ENCODE peak calls at places on chromosomes 4 and X, in ten cellular contexts. T is A549, Y is body of pancreas, N is tibial nerve, Z is esophagus squamous epithelium, B is adrenal gland, R is sigmoid colon, I is transverse colon, C is breast epithelium, K is IMR-90. X is an unnamed sample. For H3K4me1, the result is how much of the 10 kb centered on the place peaks cover.

GRCh38 chr4:4990857-4991540 is 28.3 kb downstream of the CYTL1 start:
- DNase-seq in Z (no peak), R (peak), Y (peak), I (peak), N (peak), T (peak), K (peak), C (no peak), B (peak), X (peak)

GRCh38 chr4:186722856-186723206 is 825 bp downstream of the FAT1 start:
- DNase-seq in I (no peak), B (no peak), T (no peak), Y (no peak), K (no peak), Z (no peak), R (no peak), C (no peak), N (no peak), X (no peak)

GRCh38 chr4:169620846-169621228 is 459 bp downstream of the CLCN3 start:
- DNase-seq in R (no peak), T (peak), Y (peak), N (no peak), Z (no peak), C (no peak), B (peak), I (peak), K (no peak), X (peak)

GRCh38 chr4:113212613-113213012 is 163.2 kb downstream of the ANK2 start:
- DNase-seq in T (no peak), K (no peak), B (no peak), C (no peak), Y (no peak), N (no peak), R (no peak), Z (no peak), I (no peak), X (no peak)

GRCh38 chr4:179719766-179720470 is 2277.7 kb upstream of the AGA start:
- DNase-seq in K (no peak), B (no peak), Z (no peak), T (no peak), Y (no peak), N (no peak), C (no peak), I (no peak), R (no peak), X (no peak)

GRCh38 chr4:13137400-13137799 is 346.7 kb downstream of the RAB28 start:
- DNase-seq in B (no peak), R (no peak), T (no peak), N (no peak), Y (no peak), K (no peak), I (no peak), C (no peak), Z (no peak), X (no peak)

GRCh38 chr4:77185681-77186080 is 28.7 kb downstream of the CCNG2 start:
- DNase-seq in R (no peak), I (no peak), T (no peak), Y (no peak), Z (no peak), B (no peak), N (no peak), K (no peak), C (no peak), X (no peak)

GRCh38 chrX:13732246-13733067 is 2.0 kb downstream of the TRAPPC2 start:
- DNase-seq in N (no peak), Z (no peak), Y (no peak), I (no peak), T (no peak), B (no peak), K (no peak), C (no peak), R (no peak), X (no peak)

GRCh38 chr4:101806914-101807313 is 16.4 kb downstream of the BANK1 start:
- DNase-seq in N (no peak), C (no peak), K (no peak), Y (no peak), T (peak), Z (peak), B (no peak), I (no peak), R (no peak), X (no peak)

GRCh38 chr4:150242820-150243458 is 164.7 kb downstream of the DCLK2 start:
- DNase-seq in R (no peak), I (no peak), T (peak), N (no peak), Z (no peak), B (peak), C (no peak), Y (peak), K (peak), X (peak)

GRCh38 chr4:175813126-175813715 is 1.2 kb upstream of the GPM6A start:
- DNase-seq in T (no peak), K (no peak), B (no peak), N (no peak), R (no peak), Y (no peak), I (no peak), C (no peak), Z (no peak), X (no peak)

GRCh38 chrX:117059848-117060247 is 597.1 kb upstream of the CT83 start:
- DNase-seq in N (no peak), B (no peak), R (no peak), K (no peak), I (no peak), Y (no peak), T (no peak), Z (no peak), C (no peak), X (no peak)

DNA sequence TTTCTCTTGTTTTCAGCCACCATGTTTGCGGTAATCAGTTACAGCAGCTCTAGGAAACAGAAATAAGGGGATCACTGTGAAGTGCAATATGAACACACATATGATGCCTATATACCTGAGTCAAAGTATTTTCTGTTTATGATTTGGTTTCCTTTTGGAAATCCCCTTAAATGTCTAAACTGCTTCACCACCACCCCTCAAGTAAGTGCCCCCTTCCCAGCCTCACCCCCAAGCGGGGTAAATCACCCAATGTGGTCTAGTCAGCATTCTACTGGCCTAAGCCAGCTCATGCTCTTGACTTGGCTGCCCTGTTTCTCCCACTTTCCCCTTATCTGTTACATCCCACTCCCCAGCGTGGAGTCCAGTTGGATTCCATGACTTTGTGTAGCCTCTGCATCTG is 176.5 kb downstream of the QDPR start:
- DNase-seq in N (no peak), K (no peak), Y (no peak), B (no peak), R (no peak), C (no peak), Z (no peak), T (no peak), I (no peak), X (no peak)
- H3K4me1 ChIP-seq in N (under half), K (under half), Y (under half), B (under half), R (under half), C (under half), Z (under half), T (under half), I (under half), X (under half)

GRCh38 chr4:51842554-51843308 is at the start of gene DCUN1D4:
- DNase-seq in B (peak), Y (peak), K (peak), I (peak), C (peak), R (peak), N (peak), T (peak), Z (peak), X (peak)
- TF ChIP-seq POLR2A in B (peak), Y (peak), K (peak), I (peak), C (no peak), R (peak), N (peak), T (peak), Z (no peak), X (peak)

GRCh38 chrX:41335590-41336331 is 1.8 kb downstream of the DDX3X start:
- DNase-seq in R (no peak), C (no peak), K (peak), T (no peak), N (no peak), Z (no peak), B (no peak), I (no peak), Y (no peak), X (no peak)
- H3K4me1 ChIP-seq in R (under half), C (under half), K (under half), T (under half), N (under half), Z (under half), B (half or more), I (under half), Y (under half), X (under half)

GRCh38 chr4:108650212-108651067 is at the start of gene OSTC:
- DNase-seq in T (peak), B (peak), Y (peak), Z (peak), K (peak), I (peak), N (peak), R (peak), C (peak), X (peak)
- TF ChIP-seq POLR2A in T (peak), B (no peak), Y (peak), Z (no peak), K (peak), I (peak), N (peak), R (peak), C (peak), X (peak)

GRCh38 chr4:6329478-6330383 is 60.1 kb downstream of the WFS1 start:
- DNase-seq in B (no peak), Y (no peak), Z (no peak), T (no peak), K (no peak), C (no peak), R (no peak), N (no peak), I (no peak), X (no peak)
- H3K4me1 ChIP-seq in B (under half), Y (under half), Z (under half), T (under half), K (under half), C (under half), R (under half), N (under half), I (under half), X (under half)

X was measured in testis.